ENCODE peak calls at places on chromosomes 1 and 21, in ten cellular contexts. One of them, this sample, is unnamed.

GRCh38 chr1:7228252-7228961 is 443.2 kb downstream of the CAMTA1 start:
- DNase-seq in CD8-positive, alpha-beta T cell: no peak
- DNase-seq in left ventricle myocardium inferior: no peak
- DNase-seq in right atrium auricular region: no peak
- DNase-seq in adrenal gland: no peak
- DNase-seq in tibial nerve: no peak
- DNase-seq in A549: no peak
- DNase-seq in fibroblast of lung: no peak
- DNase-seq in aorta: no peak
- DNase-seq in transverse colon: no peak
- DNase-seq in this sample: no peak

GRCh38 chr1:41495171-41495948 is 10.9 kb upstream of the EDN2 start:
- DNase-seq in CD8-positive, alpha-beta T cell: no peak
- DNase-seq in left ventricle myocardium inferior: peak; percentile 28
- DNase-seq in right atrium auricular region: no peak
- DNase-seq in adrenal gland: peak; percentile 72
- DNase-seq in tibial nerve: no peak
- DNase-seq in A549: no peak
- DNase-seq in fibroblast of lung: peak; percentile 56
- DNase-seq in aorta: peak; percentile 46
- DNase-seq in transverse colon: no peak
- DNase-seq in this sample: peak; percentile 36

GRCh38 chr1:51548986-51549619 is 30.0 kb upstream of the EPS15 start:
- DNase-seq in CD8-positive, alpha-beta T cell: no peak
- DNase-seq in left ventricle myocardium inferior: no peak
- DNase-seq in right atrium auricular region: no peak
- DNase-seq in adrenal gland: no peak
- DNase-seq in tibial nerve: no peak
- DNase-seq in A549: no peak
- DNase-seq in fibroblast of lung: no peak
- DNase-seq in aorta: no peak
- DNase-seq in transverse colon: no peak
- DNase-seq in this sample: no peak

GRCh38 chr1:183214021-183214970 is 28.2 kb downstream of the LAMC2 start:
- DNase-seq in CD8-positive, alpha-beta T cell: no peak
- DNase-seq in left ventricle myocardium inferior: no peak
- DNase-seq in right atrium auricular region: no peak
- DNase-seq in adrenal gland: no peak
- DNase-seq in tibial nerve: no peak
- DNase-seq in A549: no peak
- DNase-seq in fibroblast of lung: no peak
- DNase-seq in aorta: no peak
- DNase-seq in transverse colon: no peak
- DNase-seq in this sample: no peak

GRCh38 chr1:189429610-189430009 is 1048.1 kb downstream of the BRINP3 start:
- DNase-seq in CD8-positive, alpha-beta T cell: no peak
- DNase-seq in left ventricle myocardium inferior: no peak
- DNase-seq in right atrium auricular region: no peak
- DNase-seq in adrenal gland: no peak
- DNase-seq in tibial nerve: no peak
- DNase-seq in A549: peak; percentile 2
- DNase-seq in fibroblast of lung: peak; percentile 72
- DNase-seq in aorta: no peak
- DNase-seq in transverse colon: no peak
- DNase-seq in this sample: peak; percentile 66

GRCh38 chr1:64478594-64479248 is 8.8 kb downstream of the CACHD1 start:
- DNase-seq in CD8-positive, alpha-beta T cell: no peak
- DNase-seq in left ventricle myocardium inferior: no peak
- DNase-seq in right atrium auricular region: no peak
- DNase-seq in adrenal gland: no peak
- DNase-seq in tibial nerve: no peak
- DNase-seq in A549: no peak
- DNase-seq in fibroblast of lung: no peak
- DNase-seq in aorta: no peak
- DNase-seq in transverse colon: no peak
- DNase-seq in this sample: no peak

GRCh38 chr1:51714374-51715019 is 97.6 kb downstream of the OSBPL9 start:
- DNase-seq in CD8-positive, alpha-beta T cell: no peak
- DNase-seq in left ventricle myocardium inferior: no peak
- DNase-seq in right atrium auricular region: no peak
- DNase-seq in adrenal gland: no peak
- DNase-seq in tibial nerve: no peak
- DNase-seq in A549: no peak
- DNase-seq in fibroblast of lung: no peak
- DNase-seq in aorta: no peak
- DNase-seq in transverse colon: no peak
- DNase-seq in this sample: no peak

GRCh38 chr1:227764019-227764391 is 28.8 kb downstream of the SNAP47 start:
- DNase-seq in CD8-positive, alpha-beta T cell: no peak
- DNase-seq in left ventricle myocardium inferior: no peak
- DNase-seq in right atrium auricular region: no peak
- DNase-seq in adrenal gland: no peak
- DNase-seq in tibial nerve: no peak
- DNase-seq in A549: peak; percentile 24
- DNase-seq in fibroblast of lung: no peak
- DNase-seq in aorta: no peak
- DNase-seq in transverse colon: no peak
- DNase-seq in this sample: no peak

GRCh38 chr1:178488393-178488792 is 8.4 kb downstream of the CLEC20A start:
- DNase-seq in CD8-positive, alpha-beta T cell: no peak
- DNase-seq in left ventricle myocardium inferior: no peak
- DNase-seq in right atrium auricular region: peak; percentile 44
- DNase-seq in adrenal gland: no peak
- DNase-seq in tibial nerve: no peak
- DNase-seq in A549: no peak
- DNase-seq in fibroblast of lung: no peak
- DNase-seq in aorta: no peak
- DNase-seq in transverse colon: no peak
- DNase-seq in this sample: no peak

GRCh38 chr1:150516050-150516591 is 569 bp downstream of the FALEC start:
- DNase-seq in CD8-positive, alpha-beta T cell: no peak
- DNase-seq in left ventricle myocardium inferior: no peak
- DNase-seq in right atrium auricular region: no peak
- DNase-seq in adrenal gland: no peak
- DNase-seq in tibial nerve: no peak
- DNase-seq in A549: no peak
- DNase-seq in fibroblast of lung: no peak
- DNase-seq in aorta: peak; percentile 44
- DNase-seq in transverse colon: no peak
- DNase-seq in this sample: peak; percentile 21

GRCh38 chr1:100868364-100868995 is 26.2 kb downstream of the EXTL2 start:
- DNase-seq in CD8-positive, alpha-beta T cell: no peak
- DNase-seq in left ventricle myocardium inferior: no peak
- DNase-seq in right atrium auricular region: no peak
- DNase-seq in adrenal gland: no peak
- DNase-seq in tibial nerve: no peak
- DNase-seq in A549: no peak
- DNase-seq in fibroblast of lung: peak; percentile 74
- DNase-seq in aorta: no peak
- DNase-seq in transverse colon: no peak
- DNase-seq in this sample: peak; percentile 52

GRCh38 chr1:201501812-201502510 is 5.0 kb downstream of the CSRP1 start:
- DNase-seq in CD8-positive, alpha-beta T cell: no peak
- DNase-seq in left ventricle myocardium inferior: no peak
- DNase-seq in right atrium auricular region: no peak
- DNase-seq in adrenal gland: no peak
- DNase-seq in tibial nerve: no peak
- DNase-seq in A549: no peak
- DNase-seq in fibroblast of lung: no peak
- DNase-seq in aorta: no peak
- DNase-seq in transverse colon: no peak
- DNase-seq in this sample: no peak
- H3K27ac ChIP-seq in CD8-positive, alpha-beta T cell: no peak overlapping the region
- H3K27ac ChIP-seq in left ventricle myocardium inferior: peak overlapping the region; percentile 93
- H3K27ac ChIP-seq in right atrium auricular region: peak overlapping the region; percentile 93
- H3K27ac ChIP-seq in adrenal gland: peak overlapping the region; percentile 82
- H3K27ac ChIP-seq in tibial nerve: peak overlapping the region; percentile 88
- H3K27ac ChIP-seq in A549: peak overlapping the region; percentile 96
- H3K27ac ChIP-seq in fibroblast of lung: peak overlapping the region; percentile 95
- H3K27ac ChIP-seq in aorta: peak overlapping the region; percentile 88
- H3K27ac ChIP-seq in transverse colon: peak overlapping the region; percentile 93
- H3K27ac ChIP-seq in this sample: peak overlapping the region; percentile 99

GRCh38 chr21:44084496-44085241 is 22.5 kb upstream of the PWP2 start:
- DNase-seq in CD8-positive, alpha-beta T cell: no peak
- DNase-seq in left ventricle myocardium inferior: no peak
- DNase-seq in right atrium auricular region: no peak
- DNase-seq in adrenal gland: no peak
- DNase-seq in tibial nerve: no peak
- DNase-seq in A549: no peak
- DNase-seq in fibroblast of lung: no peak
- DNase-seq in aorta: no peak
- DNase-seq in transverse colon: no peak
- DNase-seq in this sample: no peak
- H3K4me3 ChIP-seq in CD8-positive, alpha-beta T cell: peak overlapping the region; percentile 25
- H3K4me3 ChIP-seq in left ventricle myocardium inferior: peak overlapping the region; percentile 34
- H3K4me3 ChIP-seq in right atrium auricular region: no peak overlapping the region
- H3K4me3 ChIP-seq in adrenal gland: no peak overlapping the region
- H3K4me3 ChIP-seq in tibial nerve: no peak overlapping the region
- H3K4me3 ChIP-seq in A549: no peak overlapping the region
- H3K4me3 ChIP-seq in fibroblast of lung: no peak overlapping the region
- H3K4me3 ChIP-seq in aorta: no peak overlapping the region
- H3K4me3 ChIP-seq in transverse colon: no peak overlapping the region
- H3K4me3 ChIP-seq in this sample: no peak overlapping the region

GRCh38 chr21:35222021-35222420 is 172.9 kb upstream of the RUNX1 start:
- DNase-seq in CD8-positive, alpha-beta T cell: no peak
- DNase-seq in left ventricle myocardium inferior: no peak
- DNase-seq in right atrium auricular region: no peak
- DNase-seq in adrenal gland: no peak
- DNase-seq in tibial nerve: no peak
- DNase-seq in A549: no peak
- DNase-seq in fibroblast of lung: no peak
- DNase-seq in aorta: no peak
- DNase-seq in transverse colon: no peak
- DNase-seq in this sample: peak; percentile 19

GRCh38 chr21:35219719-35220118 is 170.6 kb upstream of the RUNX1 start:
- DNase-seq in CD8-positive, alpha-beta T cell: no peak
- DNase-seq in left ventricle myocardium inferior: no peak
- DNase-seq in right atrium auricular region: no peak
- DNase-seq in adrenal gland: no peak
- DNase-seq in tibial nerve: no peak
- DNase-seq in A549: no peak
- DNase-seq in fibroblast of lung: no peak
- DNase-seq in aorta: no peak
- DNase-seq in transverse colon: no peak
- DNase-seq in this sample: no peak

GRCh38 chr21:35222541-35222941 is 173.4 kb upstream of the RUNX1 start:
- DNase-seq in CD8-positive, alpha-beta T cell: no peak
- DNase-seq in left ventricle myocardium inferior: no peak
- DNase-seq in right atrium auricular region: no peak
- DNase-seq in adrenal gland: peak; percentile 51
- DNase-seq in tibial nerve: no peak
- DNase-seq in A549: no peak
- DNase-seq in fibroblast of lung: no peak
- DNase-seq in aorta: no peak
- DNase-seq in transverse colon: no peak
- DNase-seq in this sample: peak; percentile 39

GRCh38 chr21:35219291-35219690 is 170.2 kb upstream of the RUNX1 start:
- DNase-seq in CD8-positive, alpha-beta T cell: no peak
- DNase-seq in left ventricle myocardium inferior: no peak
- DNase-seq in right atrium auricular region: no peak
- DNase-seq in adrenal gland: no peak
- DNase-seq in tibial nerve: no peak
- DNase-seq in A549: no peak
- DNase-seq in fibroblast of lung: no peak
- DNase-seq in aorta: no peak
- DNase-seq in transverse colon: no peak
- DNase-seq in this sample: no peak

DNA sequence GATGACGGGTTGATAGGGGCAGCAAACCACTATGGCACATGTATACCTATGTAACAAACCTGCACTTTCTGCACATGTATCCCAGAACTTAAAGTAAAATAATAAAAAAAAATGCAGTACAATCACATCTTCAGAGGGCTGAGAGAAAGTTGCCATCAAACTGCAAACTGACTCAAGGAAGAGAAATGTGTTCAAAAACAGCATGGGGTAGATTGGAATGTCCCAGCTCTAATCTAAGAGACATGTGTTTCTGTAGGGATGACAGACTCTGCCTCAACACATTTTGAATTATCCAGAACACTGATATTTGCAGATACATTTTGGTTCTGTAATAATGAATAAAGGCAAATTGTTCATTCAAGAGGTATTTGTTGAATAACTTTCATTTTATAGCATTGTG is 171.2 kb upstream of the RUNX1 start:
- DNase-seq in CD8-positive, alpha-beta T cell: no peak
- DNase-seq in left ventricle myocardium inferior: no peak
- DNase-seq in right atrium auricular region: no peak
- DNase-seq in adrenal gland: no peak
- DNase-seq in tibial nerve: no peak
- DNase-seq in A549: no peak
- DNase-seq in fibroblast of lung: no peak
- DNase-seq in aorta: no peak
- DNase-seq in transverse colon: no peak
- DNase-seq in this sample: no peak
- H3K4me1 ChIP-seq in CD8-positive, alpha-beta T cell: peaks cover 21% of the 10 kb centered on the region
- H3K4me1 ChIP-seq in left ventricle myocardium inferior: peaks cover 20% of the 10 kb centered on the region
- H3K4me1 ChIP-seq in right atrium auricular region: peaks cover 14% of the 10 kb centered on the region
- H3K4me1 ChIP-seq in adrenal gland: peaks cover 6% of the 10 kb centered on the region
- H3K4me1 ChIP-seq in tibial nerve: no peaks in the 10 kb centered on the region
- H3K4me1 ChIP-seq in A549: peaks cover 16% of the 10 kb centered on the region
- H3K4me1 ChIP-seq in fibroblast of lung: no peaks in the 10 kb centered on the region
- H3K4me1 ChIP-seq in aorta: no peaks in the 10 kb centered on the region
- H3K4me1 ChIP-seq in transverse colon: no peaks in the 10 kb centered on the region
- H3K4me1 ChIP-seq in this sample: no peaks in the 10 kb centered on the region

GRCh38 chr21:38790038-38790437 is 15.7 kb upstream of the ETS2 start:
- DNase-seq in CD8-positive, alpha-beta T cell: no peak
- DNase-seq in left ventricle myocardium inferior: no peak
- DNase-seq in right atrium auricular region: no peak
- DNase-seq in adrenal gland: no peak
- DNase-seq in tibial nerve: no peak
- DNase-seq in A549: no peak
- DNase-seq in fibroblast of lung: no peak
- DNase-seq in aorta: no peak
- DNase-seq in transverse colon: peak; percentile 24
- DNase-seq in this sample: no peak

GRCh38 chr21:38789275-38789674 is 16.5 kb upstream of the ETS2 start:
- DNase-seq in CD8-positive, alpha-beta T cell: no peak
- DNase-seq in left ventricle myocardium inferior: no peak
- DNase-seq in right atrium auricular region: no peak
- DNase-seq in adrenal gland: no peak
- DNase-seq in tibial nerve: no peak
- DNase-seq in A549: no peak
- DNase-seq in fibroblast of lung: no peak
- DNase-seq in aorta: no peak
- DNase-seq in transverse colon: no peak
- DNase-seq in this sample: no peak

GRCh38 chr21:38793060-38793459 is 12.7 kb upstream of the ETS2 start:
- DNase-seq in CD8-positive, alpha-beta T cell: no peak
- DNase-seq in left ventricle myocardium inferior: no peak
- DNase-seq in right atrium auricular region: no peak
- DNase-seq in adrenal gland: no peak
- DNase-seq in tibial nerve: no peak
- DNase-seq in A549: no peak
- DNase-seq in fibroblast of lung: no peak
- DNase-seq in aorta: no peak
- DNase-seq in transverse colon: no peak
- DNase-seq in this sample: no peak

GRCh38 chr21:38788275-38788911 is 17.3 kb upstream of the ETS2 start:
- DNase-seq in CD8-positive, alpha-beta T cell: no peak
- DNase-seq in left ventricle myocardium inferior: no peak
- DNase-seq in right atrium auricular region: no peak
- DNase-seq in adrenal gland: no peak
- DNase-seq in tibial nerve: no peak
- DNase-seq in A549: no peak
- DNase-seq in fibroblast of lung: no peak
- DNase-seq in aorta: no peak
- DNase-seq in transverse colon: no peak
- DNase-seq in this sample: no peak

GRCh38 chr21:38790961-38791360 is 14.8 kb upstream of the ETS2 start:
- DNase-seq in CD8-positive, alpha-beta T cell: no peak
- DNase-seq in left ventricle myocardium inferior: no peak
- DNase-seq in right atrium auricular region: no peak
- DNase-seq in adrenal gland: no peak
- DNase-seq in tibial nerve: no peak
- DNase-seq in A549: no peak
- DNase-seq in fibroblast of lung: no peak
- DNase-seq in aorta: no peak
- DNase-seq in transverse colon: no peak
- DNase-seq in this sample: no peak
- H3K27ac ChIP-seq in CD8-positive, alpha-beta T cell: no peak overlapping the region
- H3K27ac ChIP-seq in left ventricle myocardium inferior: no peak overlapping the region
- H3K27ac ChIP-seq in right atrium auricular region: no peak overlapping the region
- H3K27ac ChIP-seq in adrenal gland: no peak overlapping the region
- H3K27ac ChIP-seq in tibial nerve: no peak overlapping the region
- H3K27ac ChIP-seq in A549: no peak overlapping the region
- H3K27ac ChIP-seq in fibroblast of lung: no peak overlapping the region
- H3K27ac ChIP-seq in aorta: no peak overlapping the region
- H3K27ac ChIP-seq in transverse colon: peak overlapping the region; percentile 77
- H3K27ac ChIP-seq in this sample: no peak overlapping the region

This sample was measured in cardiac muscle cell.